ENCODE peak calls at places on chromosome 3, in six cellular contexts. One of them, this sample, is unnamed.

GRCh38 chr3:129555176-129555575 is 12.2 kb downstream of the H1-8 start:
- DNase-seq in psoas muscle: peak; percentile 33
- DNase-seq in right atrium auricular region: no peak
- DNase-seq in astrocyte of the spinal cord: no peak
- DNase-seq in spleen: no peak
- DNase-seq in IMR-90: no peak
- DNase-seq in this sample: no peak

GRCh38 chr3:157531301-157531660 is 28.1 kb upstream of the VEPH1 start:
- DNase-seq in psoas muscle: no peak
- DNase-seq in right atrium auricular region: no peak
- DNase-seq in astrocyte of the spinal cord: peak; percentile 39
- DNase-seq in spleen: no peak
- DNase-seq in IMR-90: peak; percentile 61
- DNase-seq in this sample: peak; percentile 83

GRCh38 chr3:168847293-168847883 is 751.7 kb upstream of the GOLIM4 start:
- DNase-seq in psoas muscle: no peak
- DNase-seq in right atrium auricular region: no peak
- DNase-seq in astrocyte of the spinal cord: peak; percentile 66
- DNase-seq in spleen: no peak
- DNase-seq in IMR-90: peak; percentile 57
- DNase-seq in this sample: peak; percentile 66

GRCh38 chr3:171646357-171647133 is 163.7 kb downstream of the PLD1 start:
- DNase-seq in psoas muscle: no peak
- DNase-seq in right atrium auricular region: no peak
- DNase-seq in astrocyte of the spinal cord: peak; percentile 82
- DNase-seq in spleen: no peak
- DNase-seq in IMR-90: peak; percentile 80
- DNase-seq in this sample: peak; percentile 88

GRCh38 chr3:57006048-57006709 is 54.3 kb upstream of the SPATA12 start:
- DNase-seq in psoas muscle: no peak
- DNase-seq in right atrium auricular region: no peak
- DNase-seq in astrocyte of the spinal cord: no peak
- DNase-seq in spleen: no peak
- DNase-seq in IMR-90: no peak
- DNase-seq in this sample: no peak

GRCh38 chr3:126915015-126915414 is 67.9 kb upstream of the PLXNA1 start:
- DNase-seq in psoas muscle: no peak
- DNase-seq in right atrium auricular region: no peak
- DNase-seq in astrocyte of the spinal cord: no peak
- DNase-seq in spleen: no peak
- DNase-seq in IMR-90: no peak
- DNase-seq in this sample: no peak

GRCh38 chr3:111668912-111669488 is 73.9 kb upstream of the ZBED2 start:
- DNase-seq in psoas muscle: no peak
- DNase-seq in right atrium auricular region: no peak
- DNase-seq in astrocyte of the spinal cord: peak; percentile 69
- DNase-seq in spleen: no peak
- DNase-seq in IMR-90: peak; percentile 76
- DNase-seq in this sample: peak; percentile 81

GRCh38 chr3:43953375-43953774 is 262.6 kb downstream of the ABHD5 start:
- DNase-seq in psoas muscle: no peak
- DNase-seq in right atrium auricular region: no peak
- DNase-seq in astrocyte of the spinal cord: no peak
- DNase-seq in spleen: no peak
- DNase-seq in IMR-90: no peak
- DNase-seq in this sample: no peak

GRCh38 chr3:141399979-141400971 is 32.0 kb downstream of the ZBTB38 start:
- DNase-seq in psoas muscle: no peak
- DNase-seq in right atrium auricular region: no peak
- DNase-seq in astrocyte of the spinal cord: no peak
- DNase-seq in spleen: no peak
- DNase-seq in IMR-90: no peak
- DNase-seq in this sample: peak; percentile 38

GRCh38 chr3:194407423-194407822 is 8.4 kb upstream of the GP5 start:
- DNase-seq in psoas muscle: no peak
- DNase-seq in right atrium auricular region: no peak
- DNase-seq in astrocyte of the spinal cord: peak; percentile 68
- DNase-seq in spleen: no peak
- DNase-seq in IMR-90: peak; percentile 77
- DNase-seq in this sample: no peak

GRCh38 chr3:10303105-10303504 is 10.4 kb upstream of the GHRL start:
- DNase-seq in psoas muscle: no peak
- DNase-seq in right atrium auricular region: no peak
- DNase-seq in astrocyte of the spinal cord: no peak
- DNase-seq in spleen: no peak
- DNase-seq in IMR-90: no peak
- DNase-seq in this sample: no peak

GRCh38 chr3:60289356-60289935 is 961.8 kb downstream of the FHIT start:
- DNase-seq in psoas muscle: no peak
- DNase-seq in right atrium auricular region: no peak
- DNase-seq in astrocyte of the spinal cord: no peak
- DNase-seq in spleen: no peak
- DNase-seq in IMR-90: peak; percentile 22
- DNase-seq in this sample: peak; percentile 35

GRCh38 chr3:146750196-146750595 is 145.1 kb upstream of the PLSCR5 start:
- DNase-seq in psoas muscle: no peak
- DNase-seq in right atrium auricular region: no peak
- DNase-seq in astrocyte of the spinal cord: peak; percentile 54
- DNase-seq in spleen: no peak
- DNase-seq in IMR-90: peak; percentile 0
- DNase-seq in this sample: peak; percentile 62

GRCh38 chr3:9231488-9231887 is 18.0 kb downstream of the SRGAP3 start:
- DNase-seq in psoas muscle: no peak
- DNase-seq in right atrium auricular region: no peak
- DNase-seq in astrocyte of the spinal cord: no peak
- DNase-seq in spleen: no peak
- DNase-seq in IMR-90: no peak
- DNase-seq in this sample: no peak

GRCh38 chr3:151452814-151453213 is 8.0 kb downstream of the IGSF10 start:
- DNase-seq in psoas muscle: no peak
- DNase-seq in right atrium auricular region: no peak
- DNase-seq in astrocyte of the spinal cord: no peak
- DNase-seq in spleen: no peak
- DNase-seq in IMR-90: no peak
- DNase-seq in this sample: no peak

GRCh38 chr3:148079370-148079769 is 618.3 kb upstream of the AGTR1 start:
- DNase-seq in psoas muscle: no peak
- DNase-seq in right atrium auricular region: peak; percentile 58
- DNase-seq in astrocyte of the spinal cord: peak; percentile 69
- DNase-seq in spleen: no peak
- DNase-seq in IMR-90: no peak
- DNase-seq in this sample: peak; percentile 36

GRCh38 chr3:184085389-184085852 is 11.4 kb upstream of the HTR3E start:
- DNase-seq in psoas muscle: no peak
- DNase-seq in right atrium auricular region: no peak
- DNase-seq in astrocyte of the spinal cord: no peak
- DNase-seq in spleen: no peak
- DNase-seq in IMR-90: peak; percentile 36
- DNase-seq in this sample: peak; percentile 38

GRCh38 chr3:114274929-114275328 is 18.9 kb upstream of the TIGIT start:
- DNase-seq in psoas muscle: no peak
- DNase-seq in right atrium auricular region: no peak
- DNase-seq in astrocyte of the spinal cord: peak; percentile 17
- DNase-seq in spleen: no peak
- DNase-seq in IMR-90: peak; percentile 51
- DNase-seq in this sample: peak; percentile 52

DNA sequence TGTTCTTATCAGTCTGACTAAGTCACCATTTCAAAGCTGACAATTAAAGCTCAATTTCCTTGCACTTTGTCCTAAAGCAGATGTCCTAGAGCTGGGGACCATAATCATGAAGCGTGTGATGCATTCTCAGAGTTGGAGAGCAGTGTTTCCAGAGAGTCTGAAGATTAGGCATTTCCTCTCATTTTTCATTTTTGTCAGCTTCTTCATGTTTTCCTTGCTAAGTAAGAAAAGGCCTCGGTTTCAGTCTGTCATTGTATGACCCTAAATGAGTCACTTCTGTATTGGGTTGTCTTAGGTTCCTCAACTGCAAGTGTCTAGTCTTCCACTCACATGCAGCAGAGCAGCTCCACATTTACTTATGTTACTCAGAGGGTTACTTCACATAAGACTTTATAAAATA is 257.2 kb upstream of the TPRG1 start:
- DNase-seq in psoas muscle: no peak
- DNase-seq in right atrium auricular region: no peak
- DNase-seq in astrocyte of the spinal cord: peak; percentile 64
- DNase-seq in spleen: no peak
- DNase-seq in IMR-90: peak; percentile 89
- DNase-seq in this sample: peak; percentile 87
- H3K4me3 ChIP-seq in psoas muscle: no peak overlapping the region
- H3K4me3 ChIP-seq in right atrium auricular region: no peak overlapping the region
- H3K4me3 ChIP-seq in astrocyte of the spinal cord: no peak overlapping the region
- H3K4me3 ChIP-seq in spleen: no peak overlapping the region
- H3K4me3 ChIP-seq in IMR-90: no peak overlapping the region
- H3K4me3 ChIP-seq in this sample: no peak overlapping the region

DNA sequence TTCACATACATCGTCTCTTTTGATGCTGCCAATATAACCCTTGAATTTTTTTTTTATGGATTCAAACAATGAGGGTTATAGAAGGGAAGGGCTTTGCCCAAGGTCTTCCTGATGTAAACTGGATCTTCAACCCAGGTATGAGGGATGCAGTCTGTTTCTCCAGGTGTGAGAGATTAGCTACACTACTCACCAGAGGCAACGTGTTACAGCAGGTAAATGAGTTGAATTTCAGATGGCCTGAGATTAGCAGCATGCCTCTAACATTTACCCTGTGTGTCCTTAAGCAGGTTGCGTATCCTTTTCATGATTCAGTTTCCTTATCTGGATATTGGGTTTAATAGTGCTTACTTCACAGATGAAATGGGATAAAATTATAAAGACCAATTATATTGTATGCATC is 1.9 kb downstream of the RTP4 start:
- DNase-seq in psoas muscle: no peak
- DNase-seq in right atrium auricular region: no peak
- DNase-seq in astrocyte of the spinal cord: no peak
- DNase-seq in spleen: no peak
- DNase-seq in IMR-90: no peak
- DNase-seq in this sample: no peak
- H3K4me3 ChIP-seq in psoas muscle: no peak overlapping the region
- H3K4me3 ChIP-seq in right atrium auricular region: no peak overlapping the region
- H3K4me3 ChIP-seq in astrocyte of the spinal cord: no peak overlapping the region
- H3K4me3 ChIP-seq in spleen: no peak overlapping the region
- H3K4me3 ChIP-seq in IMR-90: no peak overlapping the region
- H3K4me3 ChIP-seq in this sample: no peak overlapping the region

GRCh38 chr3:55330756-55331155 is 156.3 kb downstream of the WNT5A start:
- DNase-seq in psoas muscle: no peak
- DNase-seq in right atrium auricular region: no peak
- DNase-seq in astrocyte of the spinal cord: no peak
- DNase-seq in spleen: no peak
- DNase-seq in IMR-90: peak; percentile 82
- DNase-seq in this sample: no peak
- H3K4me3 ChIP-seq in psoas muscle: no peak overlapping the region
- H3K4me3 ChIP-seq in right atrium auricular region: no peak overlapping the region
- H3K4me3 ChIP-seq in astrocyte of the spinal cord: no peak overlapping the region
- H3K4me3 ChIP-seq in spleen: no peak overlapping the region
- H3K4me3 ChIP-seq in IMR-90: no peak overlapping the region
- H3K4me3 ChIP-seq in this sample: no peak overlapping the region

DNA sequence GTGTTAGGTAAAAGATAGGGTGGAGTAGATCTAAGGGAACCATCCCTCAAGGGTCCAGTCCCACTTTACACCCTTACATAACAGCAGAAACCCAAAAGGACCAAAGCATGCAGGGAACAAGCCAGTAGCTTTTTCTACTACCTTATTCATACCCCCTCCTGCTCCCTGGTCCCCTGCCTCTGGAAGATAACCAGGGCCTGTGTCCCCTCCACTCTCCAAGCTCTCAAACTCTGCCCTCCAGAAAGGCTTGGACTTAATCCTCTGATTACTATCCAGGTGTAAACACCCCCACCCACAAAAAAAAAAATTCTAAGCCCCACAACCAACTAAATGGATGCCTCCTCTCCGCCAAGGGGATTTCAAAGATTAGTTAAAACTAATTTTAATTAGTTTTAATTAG is 33.9 kb upstream of the STRIT1 start:
- DNase-seq in psoas muscle: no peak
- DNase-seq in right atrium auricular region: no peak
- DNase-seq in astrocyte of the spinal cord: no peak
- DNase-seq in spleen: no peak
- DNase-seq in IMR-90: no peak
- DNase-seq in this sample: no peak
- H3K4me3 ChIP-seq in psoas muscle: no peak overlapping the region
- H3K4me3 ChIP-seq in right atrium auricular region: no peak overlapping the region
- H3K4me3 ChIP-seq in astrocyte of the spinal cord: no peak overlapping the region
- H3K4me3 ChIP-seq in spleen: no peak overlapping the region
- H3K4me3 ChIP-seq in IMR-90: no peak overlapping the region
- H3K4me3 ChIP-seq in this sample: no peak overlapping the region